ENCODE peak calls at places on chromosomes 5 and 9, in five cellular contexts. S is IMR-90, L is hepatocyte, J is psoas muscle, P is H9. E is an unnamed sample.

GRCh38 chr5:107669543-107670027 is 1.2 kb downstream of the EFNA5 start:
- DNase-seq in J (peak; percentile 35), L (peak; percentile 55), S (peak; percentile 2), P (peak; percentile 55), E (peak; percentile 80)

GRCh38 chr5:35247645-35248034 is 17.4 kb upstream of the PRLR start:
- DNase-seq in S (no peak), J (no peak), P (no peak), L (no peak), E (no peak)

GRCh38 chr5:57538341-57538955 is 55.8 kb upstream of the ACTBL2 start:
- DNase-seq in L (no peak), J (no peak), P (no peak), S (peak; percentile 79), E (no peak)

GRCh38 chr9:132164604-132165362 is 2.9 kb downstream of the NTNG2 start:
- DNase-seq in S (no peak), L (no peak), J (no peak), P (no peak), E (no peak)

GRCh38 chr9:18720691-18721090 is 246.7 kb downstream of the ADAMTSL1 start:
- DNase-seq in L (no peak), P (no peak), S (peak; percentile 28), J (no peak), E (no peak)

GRCh38 chr5:59591162-59591561 is 302.4 kb downstream of the PDE4D start:
- DNase-seq in P (no peak), J (no peak), S (no peak), L (no peak), E (no peak)

GRCh38 chr9:93658184-93658925 is 82.0 kb downstream of the PHF2 start:
- DNase-seq in J (peak; percentile 10), P (no peak), L (no peak), S (no peak), E (peak; percentile 45)

GRCh38 chr9:91949293-91949945 is 609 bp downstream of the ROR2 start:
- DNase-seq in L (peak; percentile 57), J (no peak), S (no peak), P (peak; percentile 44), E (peak; percentile 74)

DNA sequence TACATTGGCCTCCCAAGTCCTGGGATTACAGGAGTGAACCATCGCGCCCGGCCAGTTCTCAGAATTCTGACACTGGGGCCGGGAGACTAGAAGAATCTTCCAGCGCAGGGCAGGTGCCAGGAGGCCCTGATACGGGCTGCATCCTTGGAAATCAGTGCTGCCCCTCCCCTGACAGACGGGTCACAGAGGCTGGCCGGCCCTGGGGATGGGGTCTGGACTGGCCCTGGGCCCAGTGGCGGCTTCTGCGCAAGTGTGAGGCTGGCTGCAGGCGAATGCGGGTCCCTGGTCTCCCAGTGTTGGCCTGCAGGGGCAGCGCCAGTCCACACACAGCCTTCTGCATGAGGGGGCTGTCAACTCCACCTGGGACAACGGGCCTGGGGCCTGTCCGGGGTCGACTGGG is 831 bp upstream of the TBC1D9B start:
- DNase-seq in S (no peak), L (no peak), J (peak; percentile 48), P (peak; percentile 90), E (peak; percentile 79)
- TF ChIP-seq CTCF in S (peak; percentile 13), L (peak; percentile 22), J (no peak), P (peak; percentile 66), E (no peak)

DNA sequence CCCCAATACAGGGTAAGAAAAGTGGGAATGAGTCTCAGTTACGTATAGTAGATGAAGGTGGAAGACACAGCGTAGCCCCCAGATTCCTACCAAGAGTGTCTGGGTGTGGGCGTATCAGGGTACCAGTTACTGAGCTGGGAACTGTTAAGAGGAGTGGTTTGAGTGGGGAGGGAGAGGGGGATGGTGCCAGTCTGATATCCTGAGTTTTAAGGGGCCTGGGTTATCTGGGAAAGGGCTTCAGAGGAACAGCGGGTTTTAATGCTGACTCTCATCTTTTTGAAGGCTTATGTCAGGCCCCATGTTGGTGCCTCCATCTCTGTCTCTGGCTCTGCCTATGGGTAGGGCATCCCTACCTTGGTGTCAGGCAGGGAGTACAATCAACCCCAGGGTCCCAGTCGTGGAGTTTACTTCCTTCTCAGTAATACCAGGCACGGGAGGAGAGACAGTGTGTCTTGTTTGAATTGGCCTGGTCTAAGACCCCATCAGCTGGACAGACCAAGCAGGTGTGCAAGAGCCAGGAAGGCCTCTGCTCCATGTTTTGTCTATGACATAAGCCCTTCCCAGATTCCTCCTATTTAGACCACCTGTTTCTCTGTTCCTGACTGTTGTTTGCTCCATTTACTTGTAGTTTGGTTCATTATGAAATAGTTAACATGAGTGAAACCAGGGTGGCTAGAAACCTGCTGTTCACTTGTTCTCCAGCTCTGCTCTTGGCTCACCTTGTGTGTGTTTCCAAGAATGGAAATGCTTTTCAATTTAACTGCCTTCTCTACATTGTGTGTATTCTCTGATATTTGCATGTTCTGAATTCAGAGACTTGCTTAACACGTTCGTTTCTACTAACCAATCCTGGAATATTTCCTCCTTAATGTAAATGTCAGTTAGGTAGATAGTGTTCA is 125.6 kb downstream of the DAB2IP start:
- DNase-seq in J (no peak), L (no peak), S (no peak), P (no peak), E (no peak)
- H3K4me1 ChIP-seq in J (peaks cover 30% of the 10 kb centered on the region), L (no peaks in the 10 kb centered on the region), S (no peaks in the 10 kb centered on the region), P (no peaks in the 10 kb centered on the region), E (peaks cover 3% of the 10 kb centered on the region)

GRCh38 chr9:79619930-79620329 is 48.2 kb downstream of the TLE4 start:
- DNase-seq in J (no peak), P (no peak), L (no peak), S (no peak), E (no peak)
- TF ChIP-seq CTCF in J (no peak), P (no peak), L (no peak), S (no peak), E (no peak)

DNA sequence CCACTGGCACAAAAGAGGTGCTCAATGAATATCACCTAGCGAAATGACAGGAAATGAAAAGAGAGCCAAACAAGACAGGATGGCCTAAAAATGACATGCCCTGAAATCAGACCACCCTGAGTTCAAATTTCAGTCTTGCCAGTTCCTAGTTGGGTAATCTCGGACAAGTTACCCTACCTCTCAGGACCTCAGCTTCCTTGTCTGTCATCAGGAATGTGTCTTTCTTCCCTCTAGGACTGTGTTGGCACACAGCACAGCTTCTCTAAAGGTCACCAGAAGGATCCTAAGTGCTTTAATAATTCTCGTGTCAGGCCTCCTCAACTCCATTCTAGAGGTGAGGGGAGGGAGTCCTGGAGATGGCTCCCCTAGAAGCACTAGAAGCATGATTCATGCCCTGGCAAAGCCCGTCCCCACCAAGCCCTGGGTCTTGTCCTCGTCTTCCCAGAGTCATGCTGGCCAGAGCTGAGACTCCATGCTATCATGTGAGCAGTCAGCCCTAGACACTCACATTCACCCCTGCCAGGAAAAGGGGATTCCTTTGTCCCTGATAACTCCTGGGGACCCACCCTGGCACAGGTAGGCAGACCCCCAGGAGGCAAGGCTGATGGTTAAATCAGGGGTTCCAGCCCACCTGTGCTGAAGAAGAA is 128.8 kb upstream of the HAND1 start:
- DNase-seq in P (no peak), S (no peak), J (no peak), L (no peak), E (no peak)
- H3K4me1 ChIP-seq in P (peaks cover 12% of the 10 kb centered on the region), S (peaks cover 3% of the 10 kb centered on the region), J (peaks cover 7% of the 10 kb centered on the region), L (peaks cover 24% of the 10 kb centered on the region), E (no peaks in the 10 kb centered on the region)

GRCh38 chr9:118522093-118523028 is 818.2 kb downstream of the TLR4 start:
- DNase-seq in P (peak; percentile 90), S (no peak), L (peak; percentile 74), J (peak; percentile 24), E (peak; percentile 52)
- TF ChIP-seq CTCF in P (peak; percentile 89), S (peak; percentile 18), L (peak; percentile 68), J (peak; percentile 41), E (peak; percentile 63)

DNA sequence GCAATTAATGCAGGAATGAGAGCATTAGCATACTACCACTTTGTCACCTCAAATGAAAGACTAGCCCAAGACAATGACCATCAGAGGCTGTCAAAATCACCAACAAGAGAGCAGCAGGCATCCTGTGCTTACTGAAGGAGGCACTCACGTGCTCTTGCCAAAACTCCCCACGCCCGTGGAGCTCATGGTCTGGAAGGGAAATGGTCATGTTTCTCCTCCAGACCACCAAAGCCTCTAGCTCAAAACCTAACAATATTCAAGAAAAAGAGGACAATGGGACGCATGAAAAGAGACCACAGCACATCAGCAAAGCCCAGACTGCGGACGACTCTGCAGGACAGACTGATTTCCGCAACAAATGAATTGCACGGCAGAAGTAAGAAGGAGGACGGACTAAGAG is 12.8 kb downstream of the AKNA start:
- DNase-seq in S (no peak), P (no peak), J (no peak), L (no peak), E (no peak)
- H3K4me1 ChIP-seq in S (no peaks in the 10 kb centered on the region), P (peaks cover 4% of the 10 kb centered on the region), J (no peaks in the 10 kb centered on the region), L (no peaks in the 10 kb centered on the region), E (no peaks in the 10 kb centered on the region)